ENCODE peak calls at places on chromosomes 12 and 14, in eight cellular contexts. B is NCI-H1105; Y is activated T-helper 1 cell treated with Interleukin-2 at 50 U/mL for 16 hours; Q is NCI-H1436; M is effector memory CD8-positive, alpha-beta T cell; J is globus pallidus; P is activated T-cell treated with anti-CD3 and anti-CD28 coated beads, Interleukin-2, amount 50 U/mL, for 72 hours; I is AG08395. F is an unnamed sample.

GRCh38 chr12:23548742-23549141 is 400.7 kb downstream of the SOX5 start:
- DNase-seq in P (no peak), Q (no peak), I (no peak), J (no peak), Y (no peak), M (no peak), B (no peak), F (no peak)

GRCh38 chr14:47435331-47435965 is 240.0 kb downstream of the MDGA2 start:
- DNase-seq in I (no peak), Y (no peak), Q (no peak), J (peak; percentile 43), P (no peak), B (no peak), M (no peak), F (no peak)

GRCh38 chr12:13167226-13167625 is 29.3 kb upstream of the EMP1 start:
- DNase-seq in B (no peak), P (no peak), J (no peak), M (no peak), Y (no peak), Q (no peak), I (no peak), F (no peak)

GRCh38 chr14:103155013-103155412 is 31.8 kb downstream of the TNFAIP2 start:
- DNase-seq in P (no peak), M (no peak), Q (no peak), Y (no peak), I (peak; percentile 96), J (peak; percentile 75), B (no peak), F (peak; percentile 79)

GRCh38 chr14:101717663-101718490 is 43.6 kb upstream of the PPP2R5C start:
- DNase-seq in Q (no peak), I (no peak), M (no peak), B (no peak), Y (no peak), J (no peak), P (no peak), F (no peak)

GRCh38 chr12:19196959-19197630 is 67.6 kb downstream of the PLEKHA5 start:
- DNase-seq in P (no peak), I (no peak), Y (no peak), J (no peak), Q (no peak), M (no peak), B (no peak), F (no peak)

GRCh38 chr12:1760566-1761382 is 59.6 kb upstream of the LRTM2 start:
- DNase-seq in I (peak; percentile 24), Y (no peak), J (no peak), Q (no peak), M (no peak), P (no peak), B (no peak), F (no peak)

GRCh38 chr12:108839011-108839889 is 18.1 kb downstream of the SSH1 start:
- DNase-seq in Y (no peak), J (no peak), Q (no peak), M (no peak), B (no peak), I (peak; percentile 74), P (no peak), F (no peak)

GRCh38 chr14:61219673-61220072 is 61.5 kb downstream of the TMEM30B start:
- DNase-seq in B (no peak), I (peak; percentile 10), P (no peak), Q (no peak), M (no peak), J (no peak), Y (no peak), F (no peak)

GRCh38 chr14:26925876-26926584 is 328.2 kb upstream of the NOVA1 start:
- DNase-seq in I (no peak), B (no peak), J (no peak), Q (no peak), Y (no peak), P (no peak), M (no peak), F (no peak)

GRCh38 chr12:63965936-63966602 is 121.6 kb downstream of the SRGAP1 start:
- DNase-seq in Q (no peak), Y (no peak), J (no peak), P (no peak), M (no peak), B (no peak), I (no peak), F (no peak)

GRCh38 chr14:78566017-78566858 is 396.1 kb downstream of the NRXN3 start:
- DNase-seq in J (peak; percentile 87), B (peak; percentile 88), I (peak; percentile 74), M (peak; percentile 18), Q (peak; percentile 82), Y (peak; percentile 9), P (peak; percentile 62), F (peak; percentile 75)

GRCh38 chr12:101915856-101916255 is 38.5 kb downstream of the DRAM1 start:
- DNase-seq in P (no peak), M (no peak), Q (no peak), Y (no peak), J (no peak), B (no peak), I (no peak), F (no peak)

GRCh38 chr12:80100566-80100965 is 1.2 kb downstream of the OTOGL start:
- DNase-seq in I (no peak), P (no peak), B (no peak), M (no peak), Q (no peak), J (no peak), Y (no peak), F (no peak)

GRCh38 chr14:34254596-34254995 is 207.4 kb downstream of the SPTSSA start:
- DNase-seq in P (no peak), Y (no peak), J (no peak), I (no peak), M (no peak), Q (no peak), B (no peak), F (no peak)

GRCh38 chr14:95918466-95918865 is 41.8 kb downstream of the TUNAR start:
- DNase-seq in M (no peak), P (no peak), I (no peak), J (no peak), B (no peak), Q (peak; percentile 37), Y (no peak), F (no peak)